ENCODE peak calls at places on chromosomes 12 and 14, in eight cellular contexts. U, W, P, X, Y, S, O and F are unnamed samples.

GRCh38 chr12:94304012-94304411 is 155.6 kb downstream of the PLXNC1 start:
- DNase-seq in U (no peak), W (no peak), P (no peak), X (no peak), Y (no peak), S (no peak), O (no peak), F (no peak)

GRCh38 chr12:24425601-24425970 is 476.1 kb upstream of the SOX5 start:
- DNase-seq in U (no peak), W (no peak), P (peak), X (no peak), Y (no peak), S (no peak), O (no peak), F (no peak)

GRCh38 chr14:24232645-24233537 is at the start of gene GMPR2:
- DNase-seq in U (no peak), W (no peak), P (peak), X (no peak), Y (no peak), S (no peak), O (no peak), F (peak)

GRCh38 chr14:74221741-74222140 is 17.5 kb upstream of the VSX2 start:
- DNase-seq in U (no peak), W (no peak), P (no peak), X (no peak), Y (no peak), S (no peak), O (no peak), F (no peak)

GRCh38 chr12:112239881-112240280 is 114.5 kb downstream of the TRAFD1 start:
- DNase-seq in U (no peak), W (no peak), P (no peak), X (no peak), Y (no peak), S (no peak), O (no peak), F (no peak)

GRCh38 chr12:101018540-101018939 is 191.5 kb downstream of the SLC5A8 start:
- DNase-seq in U (no peak), W (no peak), P (peak), X (no peak), Y (no peak), S (peak), O (no peak), F (no peak)

GRCh38 chr12:127728285-127728684 is 538.7 kb upstream of the TMEM132C start:
- DNase-seq in U (no peak), W (no peak), P (peak), X (no peak), Y (no peak), S (no peak), O (no peak), F (no peak)

GRCh38 chr14:51507556-51508511 is 143.9 kb upstream of the FRMD6 start:
- DNase-seq in U (no peak), W (no peak), P (peak), X (no peak), Y (no peak), S (peak), O (peak), F (peak)

GRCh38 chr12:116186482-116187157 is 90.9 kb downstream of the MED13L start:
- DNase-seq in U (no peak), W (no peak), P (no peak), X (no peak), Y (no peak), S (no peak), O (no peak), F (no peak)

GRCh38 chr14:104865069-104865630 is at the start of gene CEP170B:
- DNase-seq in U (no peak), W (no peak), P (peak), X (peak), Y (peak), S (no peak), O (no peak), F (no peak)

GRCh38 chr14:100376751-100377171 is 53.6 kb downstream of the SLC25A47 start:
- DNase-seq in U (no peak), W (no peak), P (no peak), X (no peak), Y (no peak), S (no peak), O (no peak), F (no peak)

GRCh38 chr14:96423446-96424103 is 31.6 kb downstream of the AK7 start:
- DNase-seq in U (no peak), W (no peak), P (no peak), X (no peak), Y (no peak), S (no peak), O (peak), F (no peak)

GRCh38 chr12:4584281-4584680 is 22.3 kb downstream of the DYRK4 start:
- DNase-seq in U (no peak), W (no peak), P (no peak), X (no peak), Y (no peak), S (no peak), O (no peak), F (no peak)

GRCh38 chr14:58817846-58818245 is 180.1 kb downstream of the DACT1 start:
- DNase-seq in U (no peak), W (no peak), P (no peak), X (no peak), Y (no peak), S (no peak), O (no peak), F (no peak)

GRCh38 chr14:68580096-68580640 is 212.7 kb downstream of the ZFP36L1 start:
- DNase-seq in U (no peak), W (no peak), P (no peak), X (no peak), Y (no peak), S (no peak), O (no peak), F (no peak)

GRCh38 chr12:19709889-19710288 is 270.6 kb downstream of the AEBP2 start:
- DNase-seq in U (no peak), W (no peak), P (no peak), X (no peak), Y (no peak), S (no peak), O (no peak), F (no peak)

GRCh38 chr12:6264402-6265037 is 46.0 kb upstream of the PLEKHG6 start:
- DNase-seq in U (no peak), W (no peak), P (no peak), X (no peak), Y (no peak), S (no peak), O (no peak), F (no peak)

GRCh38 chr12:27305673-27306504 is 26.7 kb upstream of the BMAL2 start:
- DNase-seq in U (no peak), W (peak), P (no peak), X (no peak), Y (no peak), S (peak), O (no peak), F (peak)

GRCh38 chr14:53432378-53432802 is 279.3 kb upstream of the DDHD1 start:
- DNase-seq in U (no peak), W (peak), P (peak), X (no peak), Y (no peak), S (no peak), O (no peak), F (no peak)

GRCh38 chr12:58393152-58393551 is 451.8 kb downstream of the ATP23 start:
- DNase-seq in U (no peak), W (no peak), P (no peak), X (no peak), Y (no peak), S (no peak), O (no peak), F (no peak)

GRCh38 chr12:119505001-119505400 is 88.6 kb upstream of the TMEM233 start:
- DNase-seq in U (no peak), W (no peak), P (no peak), X (no peak), Y (no peak), S (no peak), O (no peak), F (no peak)

GRCh38 chr12:129081755-129082250 is 228.5 kb downstream of the GLT1D1 start:
- DNase-seq in U (no peak), W (no peak), P (no peak), X (no peak), Y (no peak), S (no peak), O (peak), F (no peak)

GRCh38 chr12:32002848-32003493 is 43.8 kb downstream of the RESF1 start:
- DNase-seq in U (no peak), W (no peak), P (no peak), X (no peak), Y (no peak), S (no peak), O (no peak), F (no peak)

GRCh38 chr12:93563807-93564538 is 8.5 kb upstream of the SOCS2 start:
- DNase-seq in U (no peak), W (no peak), P (peak), X (no peak), Y (no peak), S (no peak), O (no peak), F (no peak)

GRCh38 chr12:13099066-13099909 is 4.2 kb downstream of the GSG1 start:
- DNase-seq in U (no peak), W (peak), P (no peak), X (peak), Y (no peak), S (no peak), O (no peak), F (no peak)

GRCh38 chr12:57591567-57592325 is 754 bp downstream of the PIP4K2C start:
- DNase-seq in U (no peak), W (peak), P (peak), X (no peak), Y (no peak), S (no peak), O (no peak), F (no peak)

GRCh38 chr12:119876761-119877638 is at the start of gene CIT:
- DNase-seq in U (peak), W (peak), P (peak), X (peak), Y (peak), S (peak), O (peak), F (peak)

GRCh38 chr12:64392221-64392620 is 1.7 kb upstream of the C12orf56 start:
- DNase-seq in U (no peak), W (peak), P (peak), X (no peak), Y (no peak), S (no peak), O (no peak), F (peak)

GRCh38 chr12:107670999-107671643 is 14.5 kb upstream of the PWP1 start:
- DNase-seq in U (no peak), W (peak), P (no peak), X (peak), Y (no peak), S (no peak), O (no peak), F (no peak)